ENCODE peak calls at places on chromosome X, in six cellular contexts. One of them, this sample, is unnamed.

GRCh38 chrX:130091976-130092522 is 18.2 kb downstream of the ELF4 start:
- DNase-seq in adipocyte: no peak
- DNase-seq in lower lobe of right lung: peak
- DNase-seq in colonic mucosa: peak
- DNase-seq in NCI-H1092: no peak
- DNase-seq in COR-L47: no peak
- DNase-seq in this sample: no peak

GRCh38 chrX:120238947-120239346 is 11.7 kb upstream of the ZBTB33 start:
- DNase-seq in adipocyte: no peak
- DNase-seq in lower lobe of right lung: no peak
- DNase-seq in colonic mucosa: no peak
- DNase-seq in NCI-H1092: no peak
- DNase-seq in COR-L47: no peak
- DNase-seq in this sample: no peak

GRCh38 chrX:56623316-56623715 is 59.9 kb downstream of the UBQLN2 start:
- DNase-seq in adipocyte: no peak
- DNase-seq in lower lobe of right lung: no peak
- DNase-seq in colonic mucosa: no peak
- DNase-seq in NCI-H1092: no peak
- DNase-seq in COR-L47: no peak
- DNase-seq in this sample: no peak

GRCh38 chrX:39854772-39855747 is 242.7 kb downstream of the BCOR start:
- DNase-seq in adipocyte: no peak
- DNase-seq in lower lobe of right lung: no peak
- DNase-seq in colonic mucosa: no peak
- DNase-seq in NCI-H1092: no peak
- DNase-seq in COR-L47: no peak
- DNase-seq in this sample: no peak

GRCh38 chrX:33032700-33033099 is 178.6 kb downstream of the DMD start:
- DNase-seq in adipocyte: no peak
- DNase-seq in lower lobe of right lung: no peak
- DNase-seq in colonic mucosa: no peak
- DNase-seq in NCI-H1092: no peak
- DNase-seq in COR-L47: no peak
- DNase-seq in this sample: no peak

GRCh38 chrX:50971390-50971789 is 60.9 kb downstream of the BMP15 start:
- DNase-seq in adipocyte: peak
- DNase-seq in lower lobe of right lung: no peak
- DNase-seq in colonic mucosa: no peak
- DNase-seq in NCI-H1092: no peak
- DNase-seq in COR-L47: no peak
- DNase-seq in this sample: peak

GRCh38 chrX:148049441-148049840 is 68.3 kb downstream of the FMR1NB start:
- DNase-seq in adipocyte: peak
- DNase-seq in lower lobe of right lung: no peak
- DNase-seq in colonic mucosa: no peak
- DNase-seq in NCI-H1092: peak
- DNase-seq in COR-L47: no peak
- DNase-seq in this sample: peak

GRCh38 chrX:26334232-26334631 is 118.3 kb downstream of the MAGEB5 start:
- DNase-seq in adipocyte: no peak
- DNase-seq in lower lobe of right lung: no peak
- DNase-seq in colonic mucosa: no peak
- DNase-seq in NCI-H1092: no peak
- DNase-seq in COR-L47: no peak
- DNase-seq in this sample: no peak

GRCh38 chrX:69210513-69211065 is 45.3 kb upstream of the PJA1 start:
- DNase-seq in adipocyte: no peak
- DNase-seq in lower lobe of right lung: no peak
- DNase-seq in colonic mucosa: no peak
- DNase-seq in NCI-H1092: no peak
- DNase-seq in COR-L47: no peak
- DNase-seq in this sample: no peak

GRCh38 chrX:127085939-127086338 is 266.4 kb downstream of the PRR32 start:
- DNase-seq in adipocyte: no peak
- DNase-seq in lower lobe of right lung: no peak
- DNase-seq in colonic mucosa: no peak
- DNase-seq in NCI-H1092: no peak
- DNase-seq in COR-L47: no peak
- DNase-seq in this sample: no peak

GRCh38 chrX:23373129-23373804 is 38.6 kb downstream of the PTCHD1 start:
- DNase-seq in adipocyte: peak
- DNase-seq in lower lobe of right lung: no peak
- DNase-seq in colonic mucosa: no peak
- DNase-seq in NCI-H1092: no peak
- DNase-seq in COR-L47: no peak
- DNase-seq in this sample: peak

GRCh38 chrX:1932231-1932630 is 317.4 kb downstream of the ASMT start:
- DNase-seq in adipocyte: peak
- DNase-seq in lower lobe of right lung: no peak
- DNase-seq in colonic mucosa: no peak
- DNase-seq in NCI-H1092: no peak
- DNase-seq in COR-L47: no peak
- DNase-seq in this sample: peak

GRCh38 chrX:39633293-39633692 is 464.5 kb downstream of the BCOR start:
- DNase-seq in adipocyte: peak
- DNase-seq in lower lobe of right lung: no peak
- DNase-seq in colonic mucosa: no peak
- DNase-seq in NCI-H1092: no peak
- DNase-seq in COR-L47: no peak
- DNase-seq in this sample: peak

GRCh38 chrX:154378059-154378798 is 866 bp upstream of the EMD start:
- DNase-seq in adipocyte: peak
- DNase-seq in lower lobe of right lung: peak
- DNase-seq in colonic mucosa: peak
- DNase-seq in NCI-H1092: peak
- DNase-seq in COR-L47: peak
- DNase-seq in this sample: no peak

GRCh38 chrX:109635151-109635550 is 10.2 kb upstream of the KCNE5 start:
- DNase-seq in adipocyte: peak
- DNase-seq in lower lobe of right lung: no peak
- DNase-seq in colonic mucosa: no peak
- DNase-seq in NCI-H1092: no peak
- DNase-seq in COR-L47: no peak
- DNase-seq in this sample: no peak

GRCh38 chrX:2696698-2697215 is 5.7 kb downstream of the CD99 start:
- DNase-seq in adipocyte: peak
- DNase-seq in lower lobe of right lung: no peak
- DNase-seq in colonic mucosa: no peak
- DNase-seq in NCI-H1092: no peak
- DNase-seq in COR-L47: no peak
- DNase-seq in this sample: peak

GRCh38 chrX:134431894-134432293 is 28.1 kb upstream of the HPRT1 start:
- DNase-seq in adipocyte: peak
- DNase-seq in lower lobe of right lung: no peak
- DNase-seq in colonic mucosa: no peak
- DNase-seq in NCI-H1092: no peak
- DNase-seq in COR-L47: no peak
- DNase-seq in this sample: peak

GRCh38 chrX:101229155-101229554 is 9.6 kb downstream of the DRP2 start:
- DNase-seq in adipocyte: peak
- DNase-seq in lower lobe of right lung: no peak
- DNase-seq in colonic mucosa: no peak
- DNase-seq in NCI-H1092: no peak
- DNase-seq in COR-L47: no peak
- DNase-seq in this sample: peak

GRCh38 chrX:33607042-33607595 is 395.8 kb upstream of the DMD start:
- DNase-seq in adipocyte: no peak
- DNase-seq in lower lobe of right lung: no peak
- DNase-seq in colonic mucosa: no peak
- DNase-seq in NCI-H1092: no peak
- DNase-seq in COR-L47: no peak
- DNase-seq in this sample: no peak

GRCh38 chrX:54359408-54359807 is 1.6 kb upstream of the WNK3 start:
- DNase-seq in adipocyte: no peak
- DNase-seq in lower lobe of right lung: no peak
- DNase-seq in colonic mucosa: no peak
- DNase-seq in NCI-H1092: no peak
- DNase-seq in COR-L47: no peak
- DNase-seq in this sample: no peak

GRCh38 chrX:154136627-154137161 is 7.3 kb upstream of the OPN1LW start:
- DNase-seq in adipocyte: peak
- DNase-seq in lower lobe of right lung: peak
- DNase-seq in colonic mucosa: peak
- DNase-seq in NCI-H1092: peak
- DNase-seq in COR-L47: peak
- DNase-seq in this sample: peak

GRCh38 chrX:120468825-120469525 is at the start of gene LAMP2:
- DNase-seq in adipocyte: peak
- DNase-seq in lower lobe of right lung: peak
- DNase-seq in colonic mucosa: peak
- DNase-seq in NCI-H1092: peak
- DNase-seq in COR-L47: peak
- DNase-seq in this sample: peak

GRCh38 chrX:118847676-118848075 is 24.1 kb downstream of the ZCCHC12 start:
- DNase-seq in adipocyte: peak
- DNase-seq in lower lobe of right lung: no peak
- DNase-seq in colonic mucosa: no peak
- DNase-seq in NCI-H1092: peak
- DNase-seq in COR-L47: peak
- DNase-seq in this sample: peak

GRCh38 chrX:53224860-53225797 is at the start of gene KDM5C:
- DNase-seq in adipocyte: peak
- DNase-seq in lower lobe of right lung: peak
- DNase-seq in colonic mucosa: peak
- DNase-seq in NCI-H1092: peak
- DNase-seq in COR-L47: peak
- DNase-seq in this sample: peak

GRCh38 chrX:22037911-22038537 is 5.9 kb downstream of the PHEX start:
- DNase-seq in adipocyte: no peak
- DNase-seq in lower lobe of right lung: no peak
- DNase-seq in colonic mucosa: no peak
- DNase-seq in NCI-H1092: no peak
- DNase-seq in COR-L47: no peak
- DNase-seq in this sample: no peak

GRCh38 chrX:131841496-131842410 is 181.3 kb upstream of the STK26 start:
- DNase-seq in adipocyte: peak
- DNase-seq in lower lobe of right lung: no peak
- DNase-seq in colonic mucosa: no peak
- DNase-seq in NCI-H1092: peak
- DNase-seq in COR-L47: peak
- DNase-seq in this sample: peak

GRCh38 chrX:123358457-123358856 is 174.4 kb downstream of the GRIA3 start:
- DNase-seq in adipocyte: no peak
- DNase-seq in lower lobe of right lung: no peak
- DNase-seq in colonic mucosa: no peak
- DNase-seq in NCI-H1092: no peak
- DNase-seq in COR-L47: no peak
- DNase-seq in this sample: no peak

GRCh38 chrX:9562851-9563250 is 98.0 kb downstream of the TBL1X start:
- DNase-seq in adipocyte: peak
- DNase-seq in lower lobe of right lung: no peak
- DNase-seq in colonic mucosa: no peak
- DNase-seq in NCI-H1092: no peak
- DNase-seq in COR-L47: no peak
- DNase-seq in this sample: peak

GRCh38 chrX:98194036-98194435 is 1310.3 kb downstream of the RPA4 start:
- DNase-seq in adipocyte: no peak
- DNase-seq in lower lobe of right lung: no peak
- DNase-seq in colonic mucosa: no peak
- DNase-seq in NCI-H1092: no peak
- DNase-seq in COR-L47: no peak
- DNase-seq in this sample: no peak

This sample was measured in astrocyte.